ENCODE peak calls at places on chromosome 7, in ten cellular contexts. X is left lung, F is H1, C is fibroblast of lung, M is AG04450, V is ascending aorta, P is HepG2, B is hepatocyte, R is brain microvascular endothelial cell, I is A673. S is an unnamed sample. For H3K27me3, the result is how much of the 10 kb centered on the place peaks cover.

GRCh38 chr7:50684011-50684701 is 98.5 kb downstream of the GRB10 start:
- DNase-seq in X (no peak), V (no peak), F (no peak), R (no peak), M (no peak), C (no peak), I (no peak), P (no peak), B (peak), S (no peak)

GRCh38 chr7:2104107-2104710 is 128.5 kb downstream of the MAD1L1 start:
- DNase-seq in R (peak), B (peak), X (peak), M (peak), C (peak), V (peak), F (peak), P (peak), I (peak), S (peak)

GRCh38 chr7:130393095-130393494 is 12.8 kb downstream of the CPA1 start:
- DNase-seq in P (no peak), B (no peak), X (no peak), F (no peak), C (peak), R (peak), I (no peak), V (no peak), M (no peak), S (no peak)

GRCh38 chr7:111532625-111533024 is 29.7 kb downstream of the IMMP2L start:
- DNase-seq in M (no peak), I (peak), B (no peak), R (no peak), F (no peak), P (no peak), X (no peak), V (no peak), C (peak), S (no peak)

GRCh38 chr7:138657854-138658386 is 43.2 kb downstream of the SVOPL start:
- DNase-seq in R (peak), V (no peak), P (no peak), B (no peak), C (no peak), F (no peak), X (no peak), M (no peak), I (no peak), S (no peak)

GRCh38 chr7:112594397-112594796 is 113.6 kb downstream of the LSMEM1 start:
- DNase-seq in F (no peak), P (no peak), I (peak), V (no peak), B (peak), X (no peak), M (no peak), C (peak), R (no peak), S (no peak)

GRCh38 chr7:36280840-36281812 is 108.5 kb upstream of the ANLN start:
- DNase-seq in X (peak), M (peak), C (peak), V (peak), I (peak), R (peak), P (no peak), B (peak), F (no peak), S (peak)

GRCh38 chr7:148185050-148185449 is 405.5 kb upstream of the C7orf33 start:
- DNase-seq in X (no peak), F (no peak), C (no peak), I (peak), M (no peak), V (no peak), R (peak), P (no peak), B (peak), S (no peak)

GRCh38 chr7:1709281-1709680 is 39.2 kb downstream of the ELFN1 start:
- DNase-seq in P (no peak), I (no peak), B (no peak), F (no peak), X (peak), M (no peak), V (no peak), C (no peak), R (no peak), S (no peak)

GRCh38 chr7:84261509-84261908 is 66.9 kb upstream of the SEMA3A start:
- DNase-seq in B (no peak), F (no peak), X (no peak), R (no peak), C (no peak), I (no peak), P (no peak), V (no peak), M (no peak), S (no peak)

GRCh38 chr7:131011976-131012375 is 278.0 kb upstream of the KLF14 start:
- DNase-seq in M (peak), R (peak), X (no peak), V (no peak), B (peak), I (peak), F (no peak), C (peak), P (no peak), S (no peak)

GRCh38 chr7:117237646-117238045 is 85.2 kb downstream of the WNT2 start:
- DNase-seq in V (no peak), C (no peak), R (no peak), I (no peak), P (no peak), B (no peak), X (no peak), M (no peak), F (no peak), S (no peak)

GRCh38 chr7:22586806-22587180 is 86.8 kb upstream of the STEAP1B start:
- DNase-seq in R (peak), X (no peak), V (no peak), I (peak), M (no peak), F (no peak), B (peak), P (peak), C (peak), S (no peak)

GRCh38 chr7:76340617-76341131 is 18.1 kb downstream of the YWHAG start:
- DNase-seq in F (no peak), B (no peak), C (peak), X (no peak), R (no peak), P (no peak), M (no peak), V (no peak), I (no peak), S (no peak)

GRCh38 chr7:117086788-117087187 is 133.5 kb downstream of the ST7 start:
- DNase-seq in B (no peak), I (no peak), F (no peak), C (no peak), X (no peak), P (no peak), M (no peak), R (peak), V (no peak), S (no peak)

GRCh38 chr7:1696671-1697498 is 26.8 kb downstream of the ELFN1 start:
- DNase-seq in F (no peak), R (no peak), X (peak), I (no peak), V (no peak), P (no peak), M (no peak), C (no peak), B (no peak), S (no peak)

GRCh38 chr7:45007106-45007505 is 7.1 kb downstream of the CCM2 start:
- DNase-seq in F (no peak), V (no peak), X (no peak), C (no peak), R (no peak), M (no peak), P (no peak), B (no peak), I (no peak), S (no peak)

GRCh38 chr7:5694221-5694754 is 87.2 kb downstream of the RNF216 start:
- DNase-seq in V (no peak), I (no peak), X (no peak), R (peak), F (no peak), B (no peak), P (no peak), M (peak), C (peak), S (no peak)

GRCh38 chr7:149772236-149772820 is 1.1 kb downstream of the ZNF467 start:
- DNase-seq in F (no peak), I (peak), R (no peak), X (no peak), B (peak), C (no peak), V (no peak), P (no peak), M (no peak), S (no peak)
- H3K27me3 ChIP-seq in F (half or more), I (under half), R (under half), X (under half), B (under half), C (under half), V (under half), P (under half), M (under half), S (under half)

GRCh38 chr7:27606270-27607209 is 56.1 kb downstream of the HIBADH start:
- DNase-seq in V (no peak), F (no peak), R (peak), C (peak), B (peak), X (no peak), M (no peak), P (peak), I (no peak), S (no peak)
- H3K4me3 ChIP-seq in V (no peak), F (no peak), R (no peak), C (no peak), B (no peak), X (no peak), M (no peak), P (peak), I (no peak), S (no peak)

DNA sequence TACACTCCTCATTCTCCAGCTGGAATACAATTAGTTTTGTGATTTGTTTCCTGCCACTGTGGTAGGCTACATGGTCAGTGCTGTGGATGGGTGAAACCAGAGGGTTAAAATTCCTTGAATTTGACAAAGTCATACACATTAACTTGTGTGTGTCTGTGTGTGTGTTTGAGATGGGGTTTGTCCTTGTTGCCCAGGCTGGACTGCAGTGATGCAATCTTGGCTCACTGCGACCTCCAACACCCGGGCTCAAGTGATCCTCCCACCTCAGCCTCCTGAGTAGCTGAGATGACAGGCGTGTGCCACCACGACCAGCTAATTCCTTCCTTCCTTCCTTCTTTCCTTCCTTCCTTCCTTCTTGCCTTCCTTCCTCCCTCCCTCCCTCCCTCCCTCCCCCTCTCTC is 24.8 kb upstream of the GIMAP8 start:
- DNase-seq in X (peak), V (no peak), P (no peak), I (no peak), M (no peak), R (no peak), C (no peak), B (no peak), F (no peak), S (no peak)
- TF ChIP-seq CTCF in X (no peak), V (no peak), P (no peak), I (no peak), M (no peak), R (no peak), C (no peak), B (no peak), F (no peak), S (no peak)

DNA sequence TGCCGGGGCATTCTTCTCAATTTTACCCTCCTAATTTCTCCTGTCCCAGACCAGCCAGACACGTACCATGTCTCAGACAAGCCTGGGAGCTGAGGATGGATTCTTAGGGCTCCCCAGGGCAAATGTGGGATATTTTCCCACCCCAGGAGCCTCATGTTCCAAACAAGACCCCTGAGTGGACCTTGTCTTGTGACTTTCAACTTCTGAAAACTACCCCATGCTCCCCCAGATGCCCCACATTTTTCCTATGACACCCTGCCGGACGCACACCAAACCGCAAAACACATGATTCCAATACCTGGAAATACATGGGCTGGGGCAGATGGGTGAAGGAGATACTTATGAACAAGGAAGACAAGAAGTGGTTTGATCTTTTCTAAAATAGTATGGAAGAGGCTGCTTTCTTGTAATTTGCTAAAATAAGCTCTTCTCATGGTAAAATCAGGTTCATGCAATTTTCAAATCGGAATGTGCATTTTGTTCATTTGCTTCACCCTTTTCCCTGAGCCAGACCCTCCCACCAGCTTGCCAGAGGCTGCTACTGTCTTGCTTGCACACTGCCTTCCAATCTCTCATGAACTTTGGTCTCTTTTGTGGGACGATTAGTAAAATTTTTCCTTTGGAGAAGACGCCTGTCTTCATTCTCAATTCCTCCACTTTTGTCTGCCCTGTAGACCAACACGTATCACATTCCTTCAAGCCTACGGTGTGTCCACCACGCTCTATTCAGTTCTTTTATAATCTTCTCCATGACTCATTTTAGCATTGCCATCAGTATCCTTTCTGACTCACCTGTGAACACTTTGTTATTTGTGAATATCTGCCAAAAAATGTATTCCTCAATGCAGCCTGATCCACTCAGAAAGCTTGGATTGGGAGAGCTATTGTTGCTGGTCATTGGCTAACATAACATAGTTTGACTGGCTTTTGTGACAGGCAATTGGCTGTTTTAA is 1.1 kb downstream of the GIMAP5 start:
- DNase-seq in I (no peak), X (no peak), B (no peak), V (no peak), P (no peak), F (no peak), M (no peak), C (no peak), R (no peak), S (no peak)
- H3K27me3 ChIP-seq in I (under half), X (under half), B (under half), V (under half), P (under half), F (half or more), M (under half), C (under half), R (under half), S (under half)

DNA sequence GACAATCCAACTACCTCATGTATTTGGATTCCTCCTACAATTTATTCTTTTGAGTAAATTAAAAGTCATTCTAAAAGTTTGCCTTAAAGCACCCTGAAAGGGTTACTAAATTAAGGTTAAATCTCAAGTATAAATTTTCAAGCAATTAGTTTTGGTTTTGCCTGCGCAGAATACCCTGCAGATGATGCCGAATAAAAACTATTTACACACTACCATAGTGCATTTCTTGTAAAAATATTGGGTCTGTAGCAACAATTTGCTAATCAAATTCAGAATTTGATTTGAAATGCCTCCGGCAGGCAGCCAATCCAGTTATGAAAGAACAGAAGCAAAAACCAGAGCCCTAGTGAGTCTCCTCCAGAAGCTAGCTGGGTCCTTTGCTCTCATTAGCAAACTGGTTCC is 122.2 kb downstream of the TWIST1 start:
- DNase-seq in M (no peak), X (no peak), C (peak), V (no peak), I (no peak), P (no peak), F (no peak), R (no peak), B (no peak), S (no peak)
- H3K4me3 ChIP-seq in M (no peak), X (no peak), C (no peak), V (no peak), I (no peak), P (no peak), F (no peak), R (no peak), B (no peak), S (no peak)

GRCh38 chr7:21044913-21045312 is 258.2 kb upstream of the SP8 start:
- DNase-seq in M (no peak), F (no peak), R (no peak), I (no peak), B (no peak), P (no peak), C (no peak), X (no peak), V (no peak), S (no peak)

GRCh38 chr7:21044384-21044783 is 257.7 kb upstream of the SP8 start:
- DNase-seq in X (no peak), P (no peak), M (no peak), I (no peak), B (no peak), C (no peak), V (no peak), R (no peak), F (no peak), S (no peak)

GRCh38 chr7:21041666-21042065 is 255.0 kb upstream of the SP8 start:
- DNase-seq in X (no peak), R (no peak), V (no peak), C (no peak), F (peak), B (no peak), M (no peak), I (no peak), P (no peak), S (no peak)

DNA sequence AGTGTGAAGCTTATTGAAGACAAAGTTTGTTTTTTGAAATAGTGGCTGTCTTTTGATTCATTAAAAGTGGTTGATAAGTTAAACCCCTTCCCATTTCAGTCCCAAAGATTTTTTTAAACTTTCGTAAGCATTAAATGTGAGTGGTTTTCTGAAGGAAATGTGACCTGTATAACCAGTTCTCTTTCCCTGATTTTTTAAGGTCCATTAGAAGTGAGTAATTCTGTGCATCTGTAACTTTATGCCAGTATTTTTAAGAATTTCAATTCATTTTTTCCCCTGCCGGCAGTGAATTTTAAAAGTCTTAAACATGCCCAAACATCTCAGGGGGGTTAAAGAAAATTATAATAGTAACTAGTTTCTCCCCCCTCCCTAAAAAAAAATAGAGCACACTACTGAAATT is 254.6 kb upstream of the SP8 start:
- DNase-seq in R (no peak), B (no peak), C (no peak), M (no peak), X (no peak), F (no peak), V (no peak), I (no peak), P (no peak), S (no peak)
- TF ChIP-seq CTCF in R (no peak), B (no peak), C (no peak), M (no peak), X (no peak), F (no peak), V (no peak), I (no peak), P (no peak), S (no peak)

DNA sequence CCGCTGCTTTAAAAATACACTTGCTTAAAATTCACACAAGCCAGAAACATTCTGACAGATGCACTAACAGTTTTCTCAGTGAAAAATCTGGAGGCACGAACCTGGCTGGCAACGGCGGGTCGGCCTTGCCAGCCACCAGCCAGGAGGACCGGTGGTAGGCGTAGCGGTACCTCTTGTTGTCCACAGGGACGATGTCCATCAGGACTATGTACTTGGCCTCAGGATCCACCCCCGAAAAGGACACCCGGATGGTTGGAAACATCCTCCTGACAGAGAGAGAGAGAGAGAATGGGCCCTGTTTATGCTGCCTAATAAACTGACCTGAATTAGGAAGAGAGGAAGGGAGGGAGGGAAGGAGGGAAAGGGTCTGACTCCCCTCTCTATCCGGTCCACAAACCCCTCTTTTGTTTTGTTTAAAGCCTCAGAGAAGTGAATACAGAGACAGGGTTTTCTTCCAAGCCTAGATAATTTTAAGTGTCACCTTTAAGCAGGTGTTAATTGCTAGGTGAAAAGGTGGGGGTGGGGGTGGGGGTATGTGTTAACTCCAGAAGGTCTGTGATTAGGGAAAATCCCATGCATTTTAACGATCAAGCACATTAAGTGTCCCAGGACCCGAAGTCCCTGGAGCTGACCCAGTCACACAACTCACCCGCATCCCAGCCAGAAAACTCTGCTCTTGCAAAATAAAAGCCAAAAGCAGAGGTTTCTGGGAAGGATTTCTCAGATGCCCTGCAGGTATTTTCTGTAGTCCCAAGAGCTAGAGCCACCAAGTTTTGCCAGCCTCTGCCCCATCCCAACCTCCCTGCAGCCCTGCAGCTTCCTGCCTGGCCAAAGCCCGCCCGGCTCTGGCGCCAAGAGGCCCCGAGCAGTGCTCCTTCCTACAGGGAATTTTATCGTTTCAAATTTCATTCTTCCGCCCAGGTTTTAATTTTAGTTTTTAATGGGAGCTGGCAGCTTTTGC is 5.0 kb downstream of the TBX20 start:
- DNase-seq in M (no peak), V (no peak), B (no peak), I (no peak), R (no peak), X (no peak), F (no peak), P (no peak), C (no peak), S (no peak)
- H3K27me3 ChIP-seq in M (under half), V (under half), B (half or more), I (half or more), R (half or more), X (half or more), F (half or more), P (under half), C (under half), S (under half)

DNA sequence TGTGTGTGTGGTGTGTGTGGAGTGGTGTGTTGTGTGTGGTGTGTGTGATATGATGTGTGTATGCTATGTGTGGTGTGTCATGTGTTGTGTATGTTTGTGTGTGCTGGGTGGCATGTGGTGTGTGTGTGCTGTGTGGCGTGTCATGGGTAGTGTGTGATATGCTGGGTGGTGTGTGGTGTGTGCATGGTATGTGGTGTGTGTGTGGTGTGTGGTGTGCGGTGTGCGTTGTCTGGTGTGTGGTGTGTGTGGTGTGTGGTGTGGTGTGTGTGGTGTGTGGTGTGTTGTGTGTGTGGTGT is 37.5 kb upstream of the DNAJB6 start:
- DNase-seq in C (no peak), I (no peak), P (no peak), R (no peak), F (no peak), M (no peak), B (no peak), X (no peak), V (no peak), S (no peak)
- H3K4me3 ChIP-seq in C (no peak), I (no peak), P (no peak), R (no peak), F (no peak), M (no peak), B (no peak), X (no peak), V (no peak), S (no peak)

GRCh38 chr7:105399043-105399725 is 10.5 kb upstream of the SRPK2 start:
- DNase-seq in V (no peak), X (no peak), I (peak), P (peak), M (no peak), R (no peak), F (no peak), B (no peak), C (peak), S (no peak)
- TF ChIP-seq CTCF in V (no peak), X (peak), I (peak), P (peak), M (peak), R (peak), F (no peak), B (peak), C (peak), S (peak)